ENCODE peak calls at places on chromosomes 16 and 17, in six cellular contexts. R, C, K, P, U and N are unnamed samples.

GRCh38 chr16:17275076-17275732 is 195.6 kb downstream of the XYLT1 start:
- DNase-seq in C (no peak), R (no peak), P (no peak), K (no peak), U (no peak), N (no peak)

GRCh38 chr16:73092236-73092781 is 44.4 kb upstream of the ZFHX3 start:
- DNase-seq in R (no peak), C (no peak), P (no peak), U (no peak), K (no peak), N (no peak)

GRCh38 chr16:57694556-57695377 is at the start of gene DRC7:
- DNase-seq in U (peak; percentile 19), R (peak; percentile 13), C (peak; percentile 68), P (peak; percentile 78), K (no peak), N (peak; percentile 50)

GRCh38 chr17:9402590-9403199 is 172.9 kb downstream of the STX8 start:
- DNase-seq in P (peak; percentile 67), C (no peak), U (peak; percentile 23), K (peak; percentile 60), R (peak; percentile 23), N (peak; percentile 23)

GRCh38 chr17:58679263-58680037 is 12.4 kb downstream of the TEX14 start:
- DNase-seq in C (no peak), U (no peak), K (peak; percentile 71), R (peak; percentile 52), P (peak; percentile 67), N (peak; percentile 30)

GRCh38 chr17:5584383-5584951 is at the start of gene NLRP1:
- DNase-seq in P (peak; percentile 81), C (no peak), K (peak; percentile 32), R (peak; percentile 92), U (no peak), N (peak; percentile 91)

GRCh38 chr17:58703137-58703846 is 10.9 kb downstream of the RAD51C start:
- DNase-seq in U (no peak), R (peak; percentile 76), C (no peak), K (no peak), P (no peak), N (peak; percentile 55)

GRCh38 chr16:3518983-3519343 is 18.2 kb downstream of the CLUAP1 start:
- DNase-seq in P (no peak), U (no peak), C (no peak), K (no peak), R (no peak), N (no peak)

GRCh38 chr17:48024149-48025039 is 13.2 kb downstream of the COPZ2 start:
- DNase-seq in R (no peak), K (peak; percentile 75), P (peak; percentile 79), C (no peak), U (no peak), N (no peak)

GRCh38 chr17:76272541-76273434 is 7.6 kb downstream of the UBALD2 start:
- DNase-seq in P (no peak), C (no peak), R (no peak), U (no peak), K (no peak), N (peak; percentile 52)

GRCh38 chr16:56137269-56137668 is 54.0 kb upstream of the GNAO1 start:
- DNase-seq in R (no peak), U (no peak), K (no peak), P (no peak), C (no peak), N (no peak)

GRCh38 chr16:89615596-89616090 is 2.2 kb downstream of the DPEP1 start:
- DNase-seq in R (no peak), P (peak; percentile 71), K (no peak), C (no peak), U (no peak), N (no peak)

GRCh38 chr16:27945233-27945975 is 118.1 kb downstream of the GSG1L start:
- DNase-seq in U (no peak), C (no peak), K (no peak), R (no peak), P (peak; percentile 35), N (no peak)

GRCh38 chr17:37067555-37068111 is 118.9 kb downstream of the AATF start:
- DNase-seq in K (peak; percentile 83), R (peak; percentile 83), P (no peak), U (no peak), C (no peak), N (peak; percentile 82)

GRCh38 chr16:15822957-15823356 is 33.9 kb downstream of the MYH11 start:
- DNase-seq in R (no peak), K (no peak), U (no peak), P (no peak), C (no peak), N (no peak)

GRCh38 chr17:55743103-55743679 is 7.7 kb upstream of the PCTP start:
- DNase-seq in K (peak; percentile 80), R (no peak), U (no peak), C (no peak), P (no peak), N (no peak)

GRCh38 chr17:4500188-4500565 is 1.5 kb downstream of the SPNS2 start:
- DNase-seq in R (no peak), K (no peak), U (no peak), C (no peak), P (no peak), N (no peak)

GRCh38 chr17:41651625-41652460 is 27.5 kb upstream of the KRT17 start:
- DNase-seq in K (no peak), P (no peak), C (no peak), U (no peak), R (no peak), N (no peak)

GRCh38 chr16:3150346-3151218 is 15.8 kb downstream of the ZNF213 start:
- DNase-seq in R (peak; percentile 92), K (peak; percentile 99), U (peak; percentile 96), C (peak; percentile 99), P (peak; percentile 97), N (peak; percentile 97)

GRCh38 chr17:54270499-54270898 is 447.8 kb downstream of the KIF2B start:
- DNase-seq in K (no peak), C (no peak), P (no peak), U (no peak), R (no peak), N (no peak)

GRCh38 chr16:84842516-84843148 is 22.8 kb downstream of the CRISPLD2 start:
- DNase-seq in R (no peak), P (no peak), U (no peak), K (no peak), C (no peak), N (no peak)

GRCh38 chr17:77376795-77377751 is 236.3 kb downstream of the SEC14L1 start:
- DNase-seq in U (no peak), R (peak; percentile 92), K (no peak), P (no peak), C (no peak), N (no peak)

GRCh38 chr17:13337864-13338371 is 263.8 kb downstream of the HS3ST3A1 start:
- DNase-seq in U (no peak), K (no peak), R (peak; percentile 78), C (peak; percentile 36), P (no peak), N (peak; percentile 72)

GRCh38 chr16:57601801-57602478 is 26.5 kb upstream of the ADGRG1 start:
- DNase-seq in R (no peak), K (no peak), U (no peak), P (no peak), C (no peak), N (no peak)

GRCh38 chr16:57016831-57017230 is 27.5 kb downstream of the NLRC5 start:
- DNase-seq in K (no peak), R (no peak), C (no peak), P (no peak), U (no peak), N (no peak)

GRCh38 chr17:59638553-59638952 is 18.9 kb downstream of the CLTC start:
- DNase-seq in C (no peak), U (no peak), R (no peak), P (no peak), K (no peak), N (no peak)

GRCh38 chr17:79930786-79931516 is 91.7 kb upstream of the CBX4 start:
- DNase-seq in R (no peak), K (no peak), C (no peak), P (no peak), U (no peak), N (no peak)
- H4K91ac ChIP-seq in R (no peak overlapping the region), K (no peak overlapping the region), C (no peak overlapping the region), P (no peak overlapping the region), U (peak overlapping the region; percentile 61), N (no peak overlapping the region)

DNA sequence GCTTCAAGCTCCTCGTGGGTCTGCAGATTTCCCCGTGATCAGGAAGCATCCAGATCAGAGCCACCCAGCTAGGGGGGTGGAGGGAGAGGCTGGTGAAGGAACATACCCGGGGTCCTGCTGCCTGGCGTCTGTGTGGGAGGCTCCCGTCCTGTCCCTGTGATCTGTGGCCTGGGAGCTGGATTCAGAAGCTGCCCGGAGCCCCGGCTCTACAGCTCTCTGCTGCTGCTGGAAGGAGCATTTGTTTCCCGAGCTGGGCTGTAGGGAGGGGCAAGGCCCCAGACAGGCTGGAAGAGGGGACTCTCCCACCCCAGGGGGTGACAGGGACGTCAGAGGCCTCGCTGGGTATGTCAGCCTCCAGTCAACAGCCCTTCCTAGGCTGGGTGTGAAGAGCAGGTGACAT is 10.2 kb downstream of the SOX8 start:
- DNase-seq in C (no peak), P (no peak), U (no peak), R (no peak), K (no peak), N (no peak)
- H4K91ac ChIP-seq in C (no peak overlapping the region), P (no peak overlapping the region), U (no peak overlapping the region), R (no peak overlapping the region), K (no peak overlapping the region), N (no peak overlapping the region)

DNA sequence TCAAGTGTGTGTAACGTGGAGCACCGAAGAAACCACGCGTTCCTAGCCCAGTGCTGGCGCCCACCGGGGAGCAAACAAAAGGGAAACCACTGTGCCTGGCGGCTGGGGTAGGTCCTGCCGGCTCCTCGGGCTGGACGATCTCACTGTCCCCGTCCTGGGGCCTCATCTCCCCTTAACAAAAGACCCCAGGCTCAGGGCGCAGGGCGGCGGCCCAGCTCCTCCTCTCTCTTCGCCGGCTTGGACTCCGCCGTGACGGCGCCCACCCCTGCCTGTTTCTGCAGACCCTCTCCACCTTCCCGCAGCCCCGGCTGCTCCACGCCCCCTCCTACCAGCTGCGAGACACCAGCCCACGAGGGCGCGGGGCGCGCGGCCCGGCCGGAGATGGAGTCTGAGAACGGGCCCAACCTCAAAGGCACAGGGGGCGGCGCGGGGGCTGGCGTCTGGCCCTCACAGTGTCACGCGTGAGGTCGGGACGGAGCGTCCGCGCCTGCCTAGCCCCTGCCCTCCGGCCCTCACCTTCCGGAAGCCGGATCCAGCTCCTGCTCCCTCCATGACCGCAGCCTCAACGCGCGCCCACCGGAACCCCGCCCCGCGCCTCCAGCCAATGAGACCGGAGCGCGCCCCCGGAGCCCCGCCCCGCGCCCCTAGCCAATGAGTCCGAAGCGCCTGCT is at the start of gene CENPX:
- DNase-seq in K (no peak), U (no peak), C (peak; percentile 43), R (no peak), P (no peak), N (no peak)
- H4K91ac ChIP-seq in K (peak within 1 kb of the TSS; percentile 36), U (peak within 1 kb of the TSS; percentile 44), C (no peak within 1 kb of the TSS), R (peak within 1 kb of the TSS; percentile 1), P (no peak within 1 kb of the TSS), N (peak within 1 kb of the TSS; percentile 80)

GRCh38 chr17:17808706-17809432 is 27.9 kb downstream of the SREBF1 start:
- DNase-seq in P (no peak), U (no peak), C (no peak), K (no peak), R (peak; percentile 37), N (peak; percentile 56)

GRCh38 chr17:17809527-17810373 is 27.0 kb downstream of the SREBF1 start:
- DNase-seq in P (peak; percentile 90), C (peak; percentile 76), K (peak; percentile 76), R (no peak), U (peak; percentile 50), N (peak; percentile 84)

GRCh38 chr17:17811381-17812210 is 25.2 kb downstream of the SREBF1 start:
- DNase-seq in U (no peak), P (peak; percentile 80), C (no peak), K (no peak), R (no peak), N (peak; percentile 61)

GRCh38 chr17:17812211-17813054 is 24.4 kb downstream of the SREBF1 start:
- DNase-seq in K (peak; percentile 21), C (peak; percentile 79), P (peak; percentile 94), U (no peak), R (peak; percentile 41), N (peak; percentile 74)

GRCh38 chr17:17810374-17811248 is 26.2 kb downstream of the SREBF1 start:
- DNase-seq in C (no peak), R (no peak), U (no peak), K (no peak), P (peak; percentile 70), N (peak; percentile 81)
- H4K91ac ChIP-seq in C (no peak overlapping the region), R (no peak overlapping the region), U (peak overlapping the region; percentile 2), K (peak overlapping the region; percentile 80), P (no peak overlapping the region), N (peak overlapping the region; percentile 89)